ENCODE peak calls at places on chromosomes 3 and 15, in four cellular contexts. R is IMR-90, U is A549, L is K562. W is an unnamed sample.

GRCh38 chr15:98286831-98287230 is 326.3 kb downstream of the ARRDC4 start:
- DNase-seq in L (no peak), U (no peak), R (no peak), W (no peak)

GRCh38 chr3:26623409-26624208 is 1.0 kb downstream of the LRRC3B start:
- DNase-seq in R (no peak), L (no peak), U (no peak), W (no peak)

GRCh38 chr3:190533511-190534282 is 19.8 kb downstream of the IL1RAP start:
- DNase-seq in R (peak), L (no peak), U (peak), W (no peak)

GRCh38 chr3:9340450-9341009 is 22.3 kb upstream of the THUMPD3 start:
- DNase-seq in R (peak), L (no peak), U (peak), W (peak)

GRCh38 chr3:63693351-63693750 is 40.9 kb downstream of the SNTN start:
- DNase-seq in R (no peak), L (no peak), U (no peak), W (no peak)

GRCh38 chr3:32147935-32148334 is 41.5 kb downstream of the GPD1L start:
- DNase-seq in U (no peak), R (no peak), L (no peak), W (no peak)

GRCh38 chr15:101827257-101827656 is 15.3 kb downstream of the OR4F15 start:
- DNase-seq in L (no peak), U (no peak), R (peak), W (no peak)

GRCh38 chr3:23948761-23949160 is 3.7 kb downstream of the NR1D2 start:
- DNase-seq in U (no peak), L (no peak), R (peak), W (no peak)

GRCh38 chr15:89825264-89825940 is 10.8 kb upstream of the ANPEP start:
- DNase-seq in L (no peak), U (no peak), R (no peak), W (no peak)

GRCh38 chr3:39434574-39434973 is 28.1 kb downstream of the RPSA start:
- DNase-seq in U (no peak), L (no peak), R (peak), W (no peak)

GRCh38 chr3:132033471-132033870 is 1.3 kb downstream of the CPNE4 start:
- DNase-seq in L (no peak), R (no peak), U (no peak), W (no peak)

GRCh38 chr3:13385373-13385965 is 34.7 kb downstream of the NUP210 start:
- DNase-seq in U (no peak), L (no peak), R (peak), W (no peak)
- TF ChIP-seq MAZ in U (no peak), L (no peak), R (no peak), W (no peak)

DNA sequence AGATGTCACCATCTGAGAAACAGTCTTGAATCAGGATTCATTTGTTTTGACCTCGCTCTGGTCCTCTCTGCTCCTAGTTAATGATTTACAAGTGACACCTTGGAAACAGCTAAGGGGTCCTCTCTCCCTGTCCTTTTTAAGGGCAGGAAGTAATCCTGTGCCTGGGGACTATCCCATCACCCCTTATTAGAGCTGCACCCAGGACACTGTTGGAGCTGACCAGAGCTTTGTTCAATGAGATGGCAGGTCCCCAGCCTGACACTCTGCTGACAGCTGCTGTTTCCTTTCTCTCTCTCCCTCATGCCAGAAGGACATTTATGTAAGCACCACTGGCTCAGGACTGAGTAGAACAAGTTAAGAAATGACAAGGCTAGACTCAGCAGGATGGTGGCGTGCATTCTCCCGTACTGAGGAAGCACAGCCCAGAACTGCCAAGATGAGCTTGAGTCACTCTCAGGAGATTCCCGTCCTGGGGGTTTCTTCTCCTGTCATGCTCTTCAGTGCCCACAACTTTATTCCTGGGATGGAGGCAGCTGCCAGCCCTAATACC is 17.3 kb downstream of the GJD2 start:
- DNase-seq in R (peak), U (no peak), L (no peak), W (no peak)
- TF ChIP-seq MAZ in R (no peak), U (no peak), L (no peak), W (no peak)

GRCh38 chr3:52463420-52463819 is 8.0 kb downstream of the NISCH start:
- DNase-seq in R (no peak), L (no peak), U (no peak), W (no peak)

GRCh38 chr3:52456800-52457183 is 1.4 kb downstream of the NISCH start:
- DNase-seq in L (no peak), U (no peak), R (no peak), W (no peak)

GRCh38 chr3:52458770-52459540 is 3.6 kb downstream of the NISCH start:
- DNase-seq in R (no peak), U (no peak), L (no peak), W (no peak)

GRCh38 chr3:52458031-52458760 is 2.8 kb downstream of the NISCH start:
- DNase-seq in R (no peak), U (no peak), L (no peak), W (no peak)

GRCh38 chr3:52461874-52462273 is 6.5 kb downstream of the NISCH start:
- DNase-seq in L (no peak), U (no peak), R (no peak), W (no peak)
- TF ChIP-seq MAZ in L (no peak), U (no peak), R (no peak), W (no peak)

DNA sequence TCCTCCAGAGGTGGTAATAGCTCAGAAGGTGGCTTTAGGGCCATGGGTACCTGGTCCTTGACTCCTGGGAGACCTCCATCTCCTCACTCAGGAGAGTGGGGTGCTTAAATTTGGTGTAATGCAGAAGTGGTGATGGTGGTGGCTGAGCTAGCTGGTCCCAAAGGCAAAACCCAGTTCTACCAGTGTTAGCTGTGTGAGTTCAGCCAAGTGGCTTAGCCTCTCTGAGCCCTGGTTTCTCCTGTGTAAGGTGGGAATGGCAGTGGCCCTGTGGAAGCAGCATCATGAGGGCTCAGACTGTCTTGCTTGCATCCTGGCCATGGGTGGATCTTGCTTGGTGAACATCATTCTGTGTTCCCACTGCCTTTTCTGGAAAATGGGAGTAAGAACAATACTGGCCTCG is 9.4 kb downstream of the SEMA3F start:
- DNase-seq in R (no peak), U (no peak), L (no peak), W (no peak)
- TF ChIP-seq MAZ in R (no peak), U (no peak), L (no peak), W (no peak)

GRCh38 chr3:149215474-149215873 is 6.2 kb downstream of the CP start:
- DNase-seq in R (no peak), U (peak), L (no peak), W (peak)
- TF ChIP-seq MAZ in R (no peak), U (no peak), L (no peak), W (no peak)